ENCODE peak calls at places on chromosomes 2 and 18, in seven cellular contexts. C, W, S, N, B, E and A are unnamed samples.

GRCh38 chr2:65666156-65666725 is 233.8 kb upstream of the SPRED2 start:
- DNase-seq in B (no peak), E (peak), C (peak), W (no peak), N (no peak), S (peak), A (peak)

GRCh38 chr2:151162185-151162584 is 99.5 kb downstream of the RBM43 start:
- DNase-seq in S (peak), C (peak), E (peak), N (no peak), W (no peak), B (peak), A (no peak)

GRCh38 chr2:26639685-26640240 is 1.4 kb downstream of the CIB4 start:
- DNase-seq in W (no peak), N (no peak), S (no peak), B (no peak), E (no peak), C (no peak), A (no peak)

GRCh38 chr18:12911025-12911927 is 27.2 kb upstream of the PTPN2 start:
- DNase-seq in B (peak), C (no peak), N (no peak), E (peak), W (no peak), S (peak), A (no peak)

GRCh38 chr2:151262629-151263028 is 966 bp upstream of the RBM43 start:
- DNase-seq in C (no peak), E (no peak), N (no peak), S (no peak), W (no peak), B (peak), A (no peak)

GRCh38 chr2:78979380-78980238 is 45.9 kb upstream of the REG3G start:
- DNase-seq in B (peak), S (peak), E (no peak), C (no peak), W (peak), N (peak), A (peak)

GRCh38 chr2:126662623-126663022 is 6.7 kb downstream of the GYPC start:
- DNase-seq in E (no peak), S (no peak), W (no peak), B (no peak), N (no peak), C (no peak), A (no peak)

GRCh38 chr2:180203972-180204371 is 196.9 kb upstream of the CWC22 start:
- DNase-seq in N (no peak), E (peak), W (no peak), C (peak), B (no peak), S (peak), A (no peak)

GRCh38 chr2:72235497-72236413 is 88.1 kb upstream of the CYP26B1 start:
- DNase-seq in N (no peak), W (no peak), B (no peak), C (no peak), S (no peak), E (no peak), A (no peak)

GRCh38 chr18:77089796-77090285 is 42.7 kb downstream of the MBP start:
- DNase-seq in N (no peak), S (no peak), B (no peak), E (no peak), C (no peak), W (no peak), A (no peak)

GRCh38 chr2:59312967-59313943 is 1072.1 kb upstream of the FANCL start:
- DNase-seq in C (no peak), B (no peak), S (no peak), W (no peak), E (no peak), N (no peak), A (peak)
- TF ChIP-seq EZH2 in C (no peak), B (no peak), S (no peak), W (no peak), E (no peak), N (no peak), A (no peak)

GRCh38 chr18:55353391-55353790 is 234.6 kb downstream of the TCF4 start:
- DNase-seq in C (no peak), E (no peak), W (no peak), S (no peak), B (no peak), N (no peak), A (no peak)

GRCh38 chr18:55351980-55352714 is 235.8 kb downstream of the TCF4 start:
- DNase-seq in C (no peak), W (no peak), B (peak), E (peak), N (no peak), S (no peak), A (no peak)

GRCh38 chr18:55354795-55355194 is 233.2 kb downstream of the TCF4 start:
- DNase-seq in N (no peak), W (no peak), B (no peak), E (peak), S (peak), C (no peak), A (no peak)

GRCh38 chr18:55355220-55355619 is 232.8 kb downstream of the TCF4 start:
- DNase-seq in C (no peak), E (no peak), B (no peak), N (no peak), S (no peak), W (no peak), A (no peak)

GRCh38 chr18:55353806-55354205 is 234.2 kb downstream of the TCF4 start:
- DNase-seq in C (no peak), E (peak), N (no peak), W (no peak), B (no peak), S (no peak), A (peak)
- TF ChIP-seq EZH2 in C (no peak), E (no peak), N (no peak), W (no peak), B (no peak), S (no peak), A (no peak)

GRCh38 chr2:232488097-232488711 is 570 bp upstream of the ECEL1 start:
- DNase-seq in B (peak), E (no peak), C (no peak), W (no peak), S (no peak), N (no peak), A (no peak)
- TF ChIP-seq EZH2 in B (peak), E (peak), C (peak), W (no peak), S (no peak), N (no peak), A (no peak)

GRCh38 chr18:47150029-47150823 is at the start of gene HDHD2:
- DNase-seq in B (peak), N (peak), E (peak), W (peak), C (peak), S (peak), A (peak)
- TF ChIP-seq EZH2 in B (no peak), N (no peak), E (no peak), W (no peak), C (no peak), S (no peak), A (no peak)

GRCh38 chr18:79396431-79397287 is 929 bp downstream of the NFATC1 start:
- DNase-seq in W (no peak), C (peak), E (peak), B (no peak), N (no peak), S (peak), A (no peak)
- TF ChIP-seq EZH2 in W (no peak), C (no peak), E (peak), B (peak), N (no peak), S (no peak), A (no peak)

GRCh38 chr2:218981390-218982311 is 3.3 kb downstream of the FEV start:
- DNase-seq in W (no peak), B (peak), N (no peak), E (peak), S (no peak), C (peak), A (peak)
- TF ChIP-seq EZH2 in W (no peak), B (peak), N (no peak), E (peak), S (peak), C (peak), A (peak)

GRCh38 chr2:172102159-172102857 is 392 bp downstream of the DLX2 start:
- DNase-seq in W (peak), C (peak), E (no peak), S (no peak), B (no peak), N (peak), A (no peak)

GRCh38 chr2:172101707-172102158 is 967 bp downstream of the DLX2 start:
- DNase-seq in W (no peak), N (no peak), E (no peak), B (peak), S (no peak), C (no peak), A (no peak)

GRCh38 chr2:172102858-172103359 is at the start of gene DLX2:
- DNase-seq in S (peak), C (peak), E (peak), W (peak), B (peak), N (peak), A (peak)

GRCh38 chr2:172105715-172106124 is 3.0 kb upstream of the DLX2 start:
- DNase-seq in E (no peak), B (peak), C (no peak), N (no peak), W (no peak), S (no peak), A (no peak)

DNA sequence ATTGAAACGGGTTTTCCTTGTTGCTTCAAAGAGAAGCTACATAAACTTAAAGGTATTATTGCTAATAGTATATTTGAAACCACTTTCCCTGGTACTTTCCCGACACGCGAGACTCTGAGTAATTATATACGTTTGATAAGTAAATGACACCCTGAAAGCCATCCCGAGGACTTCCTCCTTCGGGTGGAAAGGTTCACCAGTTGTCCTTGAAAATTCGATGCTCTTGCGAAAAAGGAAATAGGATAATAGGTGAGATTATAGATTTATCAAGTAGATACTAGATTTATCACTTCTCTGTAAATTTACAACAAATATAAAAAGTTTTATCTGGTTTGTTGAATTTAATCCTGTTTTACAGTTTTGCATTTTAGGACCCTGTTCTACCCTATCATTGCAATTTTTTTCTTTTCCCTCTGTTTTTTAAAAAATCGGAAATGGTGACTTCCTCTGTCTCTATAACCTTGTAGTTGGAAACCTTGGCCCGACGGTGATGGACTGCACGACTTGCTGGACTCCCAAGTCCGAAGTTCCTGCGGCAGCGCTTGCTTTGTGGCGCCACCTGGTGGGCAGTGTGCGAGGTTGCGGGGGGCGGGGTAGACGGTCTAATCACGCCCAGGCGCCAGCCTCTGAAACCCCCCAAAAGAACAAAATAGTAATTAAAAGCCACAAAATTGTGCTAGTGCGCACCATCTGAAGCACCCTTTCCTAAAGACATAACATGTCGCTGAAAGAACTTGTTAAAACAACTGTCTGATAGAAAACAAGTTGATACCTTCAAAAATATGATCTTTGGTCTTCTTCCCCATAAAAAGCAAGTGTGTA is 982 bp upstream of the DLX2 start:
- DNase-seq in W (peak), C (peak), E (peak), N (peak), B (peak), S (peak), A (peak)
- TF ChIP-seq EZH2 in W (no peak), C (no peak), E (no peak), N (no peak), B (peak), S (peak), A (no peak)